ENCODE peak calls at places on chromosomes 4 and X, in nine cellular contexts. One of them, this sample, is unnamed.

GRCh38 chrX:140766024-140766611 is 56.6 kb downstream of the LINC00632 start:
- DNase-seq in BE2C: peak
- DNase-seq in pancreas: peak
- DNase-seq in suprapubic skin: peak
- DNase-seq in K562: peak
- DNase-seq in AG09309: no peak
- DNase-seq in left lung: no peak
- DNase-seq in astrocyte of the spinal cord: peak
- DNase-seq in cardiac fibroblast: peak
- DNase-seq in this sample: no peak

GRCh38 chrX:18410038-18410437 is 15.4 kb upstream of the CDKL5 start:
- DNase-seq in AG09309: no peak
- DNase-seq in cardiac fibroblast: peak
- DNase-seq in BE2C: peak
- DNase-seq in left lung: no peak
- DNase-seq in astrocyte of the spinal cord: peak
- DNase-seq in suprapubic skin: no peak
- DNase-seq in K562: no peak
- DNase-seq in pancreas: no peak
- DNase-seq in this sample: no peak

GRCh38 chr4:185567828-185568442 is 32.6 kb upstream of the PDLIM3 start:
- DNase-seq in K562: no peak
- DNase-seq in AG09309: no peak
- DNase-seq in cardiac fibroblast: peak
- DNase-seq in astrocyte of the spinal cord: peak
- DNase-seq in left lung: no peak
- DNase-seq in suprapubic skin: peak
- DNase-seq in pancreas: no peak
- DNase-seq in BE2C: peak
- DNase-seq in this sample: no peak

GRCh38 chrX:29269390-29269789 is 682.1 kb downstream of the IL1RAPL1 start:
- DNase-seq in cardiac fibroblast: no peak
- DNase-seq in AG09309: no peak
- DNase-seq in K562: no peak
- DNase-seq in left lung: no peak
- DNase-seq in suprapubic skin: no peak
- DNase-seq in BE2C: no peak
- DNase-seq in pancreas: no peak
- DNase-seq in astrocyte of the spinal cord: no peak
- DNase-seq in this sample: no peak

GRCh38 chr4:145954924-145955339 is 16.3 kb upstream of the ZNF827 start:
- DNase-seq in K562: peak
- DNase-seq in left lung: no peak
- DNase-seq in cardiac fibroblast: peak
- DNase-seq in astrocyte of the spinal cord: peak
- DNase-seq in BE2C: peak
- DNase-seq in pancreas: no peak
- DNase-seq in AG09309: peak
- DNase-seq in suprapubic skin: no peak
- DNase-seq in this sample: no peak

GRCh38 chrX:149837639-149838038 is 43.3 kb upstream of the MAGEA8 start:
- DNase-seq in AG09309: no peak
- DNase-seq in astrocyte of the spinal cord: no peak
- DNase-seq in suprapubic skin: no peak
- DNase-seq in BE2C: no peak
- DNase-seq in left lung: no peak
- DNase-seq in pancreas: no peak
- DNase-seq in K562: no peak
- DNase-seq in cardiac fibroblast: no peak
- DNase-seq in this sample: no peak

GRCh38 chr4:38499101-38499500 is 164.9 kb upstream of the KLF3 start:
- DNase-seq in BE2C: no peak
- DNase-seq in astrocyte of the spinal cord: no peak
- DNase-seq in suprapubic skin: no peak
- DNase-seq in K562: no peak
- DNase-seq in cardiac fibroblast: no peak
- DNase-seq in pancreas: no peak
- DNase-seq in left lung: no peak
- DNase-seq in AG09309: no peak
- DNase-seq in this sample: no peak

GRCh38 chr4:86160423-86160822 is 199.4 kb downstream of the MAPK10 start:
- DNase-seq in left lung: no peak
- DNase-seq in BE2C: no peak
- DNase-seq in K562: no peak
- DNase-seq in AG09309: no peak
- DNase-seq in cardiac fibroblast: peak
- DNase-seq in astrocyte of the spinal cord: peak
- DNase-seq in pancreas: no peak
- DNase-seq in suprapubic skin: no peak
- DNase-seq in this sample: no peak

GRCh38 chr4:40916880-40917279 is 167.1 kb downstream of the NSUN7 start:
- DNase-seq in cardiac fibroblast: peak
- DNase-seq in AG09309: no peak
- DNase-seq in suprapubic skin: no peak
- DNase-seq in astrocyte of the spinal cord: no peak
- DNase-seq in K562: peak
- DNase-seq in BE2C: peak
- DNase-seq in pancreas: peak
- DNase-seq in left lung: no peak
- DNase-seq in this sample: no peak

GRCh38 chr4:2286904-2287593 is 25.1 kb upstream of the MXD4 start:
- DNase-seq in suprapubic skin: peak
- DNase-seq in left lung: peak
- DNase-seq in astrocyte of the spinal cord: no peak
- DNase-seq in K562: no peak
- DNase-seq in cardiac fibroblast: no peak
- DNase-seq in pancreas: peak
- DNase-seq in BE2C: peak
- DNase-seq in AG09309: no peak
- DNase-seq in this sample: no peak

GRCh38 chrX:39263946-39264483 is 462.8 kb downstream of the MID1IP1 start:
- DNase-seq in BE2C: no peak
- DNase-seq in suprapubic skin: no peak
- DNase-seq in astrocyte of the spinal cord: no peak
- DNase-seq in AG09309: no peak
- DNase-seq in pancreas: no peak
- DNase-seq in left lung: no peak
- DNase-seq in cardiac fibroblast: no peak
- DNase-seq in K562: no peak
- DNase-seq in this sample: no peak

GRCh38 chr4:2356123-2357069 is 62.0 kb downstream of the ZFYVE28 start:
- DNase-seq in BE2C: no peak
- DNase-seq in K562: no peak
- DNase-seq in pancreas: no peak
- DNase-seq in left lung: peak
- DNase-seq in astrocyte of the spinal cord: no peak
- DNase-seq in cardiac fibroblast: no peak
- DNase-seq in AG09309: no peak
- DNase-seq in suprapubic skin: peak
- DNase-seq in this sample: peak

GRCh38 chr4:148452970-148453369 is 10.8 kb upstream of the NR3C2 start:
- DNase-seq in K562: no peak
- DNase-seq in left lung: no peak
- DNase-seq in pancreas: no peak
- DNase-seq in cardiac fibroblast: no peak
- DNase-seq in astrocyte of the spinal cord: no peak
- DNase-seq in AG09309: no peak
- DNase-seq in suprapubic skin: no peak
- DNase-seq in BE2C: no peak
- DNase-seq in this sample: no peak

GRCh38 chrX:24293412-24293811 is 20.5 kb downstream of the SUPT20HL2 start:
- DNase-seq in astrocyte of the spinal cord: no peak
- DNase-seq in suprapubic skin: no peak
- DNase-seq in K562: no peak
- DNase-seq in BE2C: no peak
- DNase-seq in cardiac fibroblast: no peak
- DNase-seq in AG09309: no peak
- DNase-seq in left lung: no peak
- DNase-seq in pancreas: no peak
- DNase-seq in this sample: no peak

GRCh38 chrX:24292358-24292757 is 21.5 kb downstream of the SUPT20HL2 start:
- DNase-seq in suprapubic skin: no peak
- DNase-seq in astrocyte of the spinal cord: no peak
- DNase-seq in AG09309: no peak
- DNase-seq in K562: no peak
- DNase-seq in pancreas: no peak
- DNase-seq in BE2C: no peak
- DNase-seq in cardiac fibroblast: no peak
- DNase-seq in left lung: no peak
- DNase-seq in this sample: no peak

GRCh38 chrX:24298191-24298590 is 15.7 kb downstream of the SUPT20HL2 start:
- DNase-seq in pancreas: no peak
- DNase-seq in suprapubic skin: no peak
- DNase-seq in left lung: no peak
- DNase-seq in cardiac fibroblast: no peak
- DNase-seq in K562: no peak
- DNase-seq in astrocyte of the spinal cord: no peak
- DNase-seq in AG09309: no peak
- DNase-seq in BE2C: no peak
- DNase-seq in this sample: no peak

DNA sequence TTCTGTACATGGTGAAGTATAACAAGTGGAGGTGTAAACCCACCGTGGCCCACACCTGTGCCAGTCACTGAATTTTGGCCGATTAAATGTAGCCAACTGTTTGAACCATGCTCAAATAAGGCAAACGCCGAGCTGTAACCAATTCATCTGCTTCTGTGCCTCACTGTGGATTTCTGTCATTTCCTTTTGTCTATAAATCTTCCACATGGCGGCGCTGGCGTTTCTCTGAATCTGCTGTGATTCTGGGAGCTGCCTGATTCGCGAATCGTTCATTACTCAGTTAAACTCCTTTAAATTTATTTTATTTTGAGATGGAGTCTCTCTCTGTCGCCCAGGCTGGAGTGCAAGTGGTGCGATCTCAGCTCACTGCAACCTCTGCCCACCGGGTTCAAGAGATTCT is 19.2 kb downstream of the SUPT20HL2 start:
- DNase-seq in cardiac fibroblast: peak
- DNase-seq in AG09309: no peak
- DNase-seq in K562: no peak
- DNase-seq in pancreas: no peak
- DNase-seq in BE2C: peak
- DNase-seq in astrocyte of the spinal cord: no peak
- DNase-seq in suprapubic skin: no peak
- DNase-seq in left lung: no peak
- DNase-seq in this sample: no peak
- TF ChIP-seq CTCF in cardiac fibroblast: peak
- TF ChIP-seq CTCF in AG09309: peak
- TF ChIP-seq CTCF in K562: peak
- TF ChIP-seq CTCF in pancreas: no peak
- TF ChIP-seq CTCF in BE2C: peak
- TF ChIP-seq CTCF in astrocyte of the spinal cord: peak
- TF ChIP-seq CTCF in suprapubic skin: no peak
- TF ChIP-seq CTCF in left lung: no peak
- TF ChIP-seq CTCF in this sample: peak

DNA sequence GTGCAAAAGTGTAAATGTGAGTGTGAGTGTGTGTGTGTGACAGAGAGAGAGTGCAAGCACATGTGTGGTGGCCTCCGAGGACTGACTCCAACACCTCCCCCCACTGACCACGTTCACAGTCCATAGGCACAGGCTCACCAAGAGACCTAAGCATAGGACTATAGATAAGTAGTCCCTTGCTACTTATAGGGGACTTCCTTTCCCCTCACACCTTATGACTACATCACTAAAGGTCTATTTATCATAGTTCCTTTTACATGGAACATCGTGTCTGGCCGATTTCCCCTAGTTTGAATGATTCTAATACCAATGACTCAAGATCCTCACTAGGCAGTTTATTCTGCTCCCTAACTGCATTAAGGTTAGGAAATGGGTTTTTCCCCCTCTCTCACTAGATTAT is 17.8 kb downstream of the FRMPD3 start:
- DNase-seq in left lung: no peak
- DNase-seq in astrocyte of the spinal cord: no peak
- DNase-seq in BE2C: no peak
- DNase-seq in cardiac fibroblast: no peak
- DNase-seq in suprapubic skin: no peak
- DNase-seq in AG09309: no peak
- DNase-seq in pancreas: no peak
- DNase-seq in K562: no peak
- DNase-seq in this sample: no peak
- TF ChIP-seq CTCF in left lung: no peak
- TF ChIP-seq CTCF in astrocyte of the spinal cord: no peak
- TF ChIP-seq CTCF in BE2C: no peak
- TF ChIP-seq CTCF in cardiac fibroblast: no peak
- TF ChIP-seq CTCF in suprapubic skin: no peak
- TF ChIP-seq CTCF in AG09309: no peak
- TF ChIP-seq CTCF in pancreas: no peak
- TF ChIP-seq CTCF in K562: no peak
- TF ChIP-seq CTCF in this sample: no peak

DNA sequence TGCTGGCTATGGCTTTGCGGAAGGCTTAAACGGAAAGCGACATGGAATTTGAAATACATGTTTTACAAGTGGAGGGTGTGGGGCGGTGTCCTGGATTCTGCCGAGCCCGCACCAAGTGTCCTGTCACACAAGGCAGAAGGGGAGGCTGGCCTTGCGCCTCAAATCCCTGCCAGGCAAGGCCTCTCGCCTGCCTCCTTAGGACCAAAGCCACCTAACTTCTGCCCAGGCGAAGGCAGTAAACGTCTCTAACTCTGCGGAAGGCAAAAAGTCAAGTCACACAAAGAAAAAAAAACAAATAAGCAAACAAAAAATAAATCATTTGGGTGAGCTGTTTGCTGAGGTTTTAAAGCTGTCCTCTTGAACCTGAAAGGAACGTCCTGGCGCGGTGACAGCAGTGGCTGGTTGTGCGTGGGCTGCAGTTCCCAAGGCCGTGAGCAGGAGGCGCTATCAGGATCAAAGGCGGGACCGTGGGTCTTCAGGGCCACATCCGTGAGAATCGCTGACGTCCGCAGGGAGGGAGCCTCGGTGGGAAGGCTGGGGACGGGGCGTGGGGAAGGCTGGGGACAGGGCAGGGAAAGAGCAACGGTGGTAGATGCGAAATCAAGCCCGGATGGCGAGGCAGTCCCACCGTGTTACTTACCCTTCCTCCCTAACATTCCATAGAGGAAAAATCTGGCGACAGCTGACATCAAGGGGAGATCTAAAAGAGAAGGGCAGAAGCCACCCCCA is 99.1 kb downstream of the TRAPPC11 start:
- DNase-seq in astrocyte of the spinal cord: no peak
- DNase-seq in suprapubic skin: no peak
- DNase-seq in left lung: peak
- DNase-seq in BE2C: no peak
- DNase-seq in pancreas: no peak
- DNase-seq in AG09309: no peak
- DNase-seq in K562: peak
- DNase-seq in cardiac fibroblast: peak
- DNase-seq in this sample: no peak
- TF ChIP-seq CTCF in astrocyte of the spinal cord: peak
- TF ChIP-seq CTCF in suprapubic skin: no peak
- TF ChIP-seq CTCF in left lung: no peak
- TF ChIP-seq CTCF in BE2C: no peak
- TF ChIP-seq CTCF in pancreas: no peak
- TF ChIP-seq CTCF in AG09309: no peak
- TF ChIP-seq CTCF in K562: no peak
- TF ChIP-seq CTCF in cardiac fibroblast: peak
- TF ChIP-seq CTCF in this sample: peak

DNA sequence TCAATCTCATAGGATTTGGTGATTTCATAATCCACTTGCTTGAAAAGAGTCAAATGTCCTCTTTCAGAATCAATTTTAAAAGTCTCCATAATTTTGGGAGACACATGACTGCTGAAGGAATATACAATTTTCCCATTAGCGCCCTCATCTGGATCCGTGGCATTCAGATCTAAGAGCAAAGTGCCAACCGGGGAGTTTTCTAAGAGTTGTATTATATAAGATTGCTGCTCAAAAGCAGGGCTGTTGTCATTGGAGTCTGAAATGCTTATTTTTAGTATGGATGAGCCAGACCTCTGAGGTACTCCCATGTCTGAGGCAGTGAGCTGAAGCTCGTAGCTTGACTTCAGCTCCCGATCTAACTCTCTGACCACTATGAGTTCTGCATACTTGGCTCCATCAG is 1.2 kb downstream of the PCDH18 start:
- DNase-seq in left lung: no peak
- DNase-seq in pancreas: no peak
- DNase-seq in K562: no peak
- DNase-seq in cardiac fibroblast: peak
- DNase-seq in BE2C: peak
- DNase-seq in suprapubic skin: no peak
- DNase-seq in astrocyte of the spinal cord: peak
- DNase-seq in AG09309: no peak
- DNase-seq in this sample: no peak
- TF ChIP-seq CTCF in left lung: no peak
- TF ChIP-seq CTCF in pancreas: no peak
- TF ChIP-seq CTCF in K562: no peak
- TF ChIP-seq CTCF in cardiac fibroblast: peak
- TF ChIP-seq CTCF in BE2C: peak
- TF ChIP-seq CTCF in suprapubic skin: peak
- TF ChIP-seq CTCF in astrocyte of the spinal cord: peak
- TF ChIP-seq CTCF in AG09309: peak
- TF ChIP-seq CTCF in this sample: peak

This sample was measured in chondrocyte.